ENCODE peak calls at places on chromosomes 12 and 14, in ten cellular contexts. One of them, this sample, is unnamed.

GRCh38 chr12:94460594-94460959 is 910 bp upstream of the CEP83 start:
- DNase-seq in hepatocyte: no peak
- DNase-seq in fibroblast of lung: no peak
- DNase-seq in stomach: no peak
- DNase-seq in GM12878: no peak
- DNase-seq in cardiac fibroblast: no peak
- DNase-seq in suprapubic skin: no peak
- DNase-seq in GM23338: no peak
- DNase-seq in fibroblast of pulmonary artery: no peak
- DNase-seq in IMR-90: no peak
- DNase-seq in this sample: no peak

GRCh38 chr14:98189521-98189920 is 1082.5 kb downstream of the BCL11B start:
- DNase-seq in hepatocyte: no peak
- DNase-seq in fibroblast of lung: no peak
- DNase-seq in stomach: no peak
- DNase-seq in GM12878: no peak
- DNase-seq in cardiac fibroblast: no peak
- DNase-seq in suprapubic skin: no peak
- DNase-seq in GM23338: no peak
- DNase-seq in fibroblast of pulmonary artery: no peak
- DNase-seq in IMR-90: no peak
- DNase-seq in this sample: no peak

GRCh38 chr14:69107407-69108003 is 45.4 kb downstream of the DCAF5 start:
- DNase-seq in hepatocyte: peak
- DNase-seq in fibroblast of lung: peak
- DNase-seq in stomach: peak
- DNase-seq in GM12878: peak
- DNase-seq in cardiac fibroblast: peak
- DNase-seq in suprapubic skin: no peak
- DNase-seq in GM23338: peak
- DNase-seq in fibroblast of pulmonary artery: peak
- DNase-seq in IMR-90: peak
- DNase-seq in this sample: peak

GRCh38 chr12:111451649-111452129 is 46.0 kb downstream of the SH2B3 start:
- DNase-seq in hepatocyte: peak
- DNase-seq in fibroblast of lung: peak
- DNase-seq in stomach: peak
- DNase-seq in GM12878: no peak
- DNase-seq in cardiac fibroblast: peak
- DNase-seq in suprapubic skin: peak
- DNase-seq in GM23338: peak
- DNase-seq in fibroblast of pulmonary artery: peak
- DNase-seq in IMR-90: peak
- DNase-seq in this sample: peak

GRCh38 chr12:25458047-25458552 is 95.0 kb downstream of the LMNTD1 start:
- DNase-seq in hepatocyte: no peak
- DNase-seq in fibroblast of lung: peak
- DNase-seq in stomach: no peak
- DNase-seq in GM12878: no peak
- DNase-seq in cardiac fibroblast: peak
- DNase-seq in suprapubic skin: no peak
- DNase-seq in GM23338: no peak
- DNase-seq in fibroblast of pulmonary artery: peak
- DNase-seq in IMR-90: peak
- DNase-seq in this sample: peak

GRCh38 chr12:28872654-28873268 is 276.3 kb upstream of the FAR2 start:
- DNase-seq in hepatocyte: peak
- DNase-seq in fibroblast of lung: peak
- DNase-seq in stomach: peak
- DNase-seq in GM12878: no peak
- DNase-seq in cardiac fibroblast: peak
- DNase-seq in suprapubic skin: no peak
- DNase-seq in GM23338: peak
- DNase-seq in fibroblast of pulmonary artery: peak
- DNase-seq in IMR-90: peak
- DNase-seq in this sample: peak

GRCh38 chr14:73753887-73754880 is 40.0 kb upstream of the PNMA1 start:
- DNase-seq in hepatocyte: no peak
- DNase-seq in fibroblast of lung: no peak
- DNase-seq in stomach: no peak
- DNase-seq in GM12878: peak
- DNase-seq in cardiac fibroblast: peak
- DNase-seq in suprapubic skin: no peak
- DNase-seq in GM23338: no peak
- DNase-seq in fibroblast of pulmonary artery: no peak
- DNase-seq in IMR-90: no peak
- DNase-seq in this sample: peak

GRCh38 chr12:118391424-118391823 is 15.1 kb downstream of the SUDS3 start:
- DNase-seq in hepatocyte: no peak
- DNase-seq in fibroblast of lung: no peak
- DNase-seq in stomach: no peak
- DNase-seq in GM12878: no peak
- DNase-seq in cardiac fibroblast: no peak
- DNase-seq in suprapubic skin: no peak
- DNase-seq in GM23338: no peak
- DNase-seq in fibroblast of pulmonary artery: no peak
- DNase-seq in IMR-90: no peak
- DNase-seq in this sample: peak

GRCh38 chr12:122847921-122848421 is 12.7 kb downstream of the HIP1R start:
- DNase-seq in hepatocyte: no peak
- DNase-seq in fibroblast of lung: no peak
- DNase-seq in stomach: no peak
- DNase-seq in GM12878: no peak
- DNase-seq in cardiac fibroblast: no peak
- DNase-seq in suprapubic skin: no peak
- DNase-seq in GM23338: no peak
- DNase-seq in fibroblast of pulmonary artery: no peak
- DNase-seq in IMR-90: no peak
- DNase-seq in this sample: no peak

GRCh38 chr12:15932975-15933374 is 21.8 kb downstream of the DERA start:
- DNase-seq in hepatocyte: no peak
- DNase-seq in fibroblast of lung: no peak
- DNase-seq in stomach: no peak
- DNase-seq in GM12878: no peak
- DNase-seq in cardiac fibroblast: no peak
- DNase-seq in suprapubic skin: no peak
- DNase-seq in GM23338: no peak
- DNase-seq in fibroblast of pulmonary artery: no peak
- DNase-seq in IMR-90: no peak
- DNase-seq in this sample: no peak

GRCh38 chr12:49227701-49228100 is 37.2 kb upstream of the TUBA1C start:
- DNase-seq in hepatocyte: no peak
- DNase-seq in fibroblast of lung: no peak
- DNase-seq in stomach: no peak
- DNase-seq in GM12878: no peak
- DNase-seq in cardiac fibroblast: no peak
- DNase-seq in suprapubic skin: no peak
- DNase-seq in GM23338: no peak
- DNase-seq in fibroblast of pulmonary artery: no peak
- DNase-seq in IMR-90: no peak
- DNase-seq in this sample: no peak

GRCh38 chr14:61671086-61671485 is 24.2 kb upstream of the HIF1A start:
- DNase-seq in hepatocyte: no peak
- DNase-seq in fibroblast of lung: no peak
- DNase-seq in stomach: no peak
- DNase-seq in GM12878: no peak
- DNase-seq in cardiac fibroblast: no peak
- DNase-seq in suprapubic skin: no peak
- DNase-seq in GM23338: no peak
- DNase-seq in fibroblast of pulmonary artery: no peak
- DNase-seq in IMR-90: no peak
- DNase-seq in this sample: no peak

GRCh38 chr14:34580381-34580780 is 40.9 kb upstream of the EAPP start:
- DNase-seq in hepatocyte: no peak
- DNase-seq in fibroblast of lung: no peak
- DNase-seq in stomach: peak
- DNase-seq in GM12878: no peak
- DNase-seq in cardiac fibroblast: no peak
- DNase-seq in suprapubic skin: peak
- DNase-seq in GM23338: no peak
- DNase-seq in fibroblast of pulmonary artery: no peak
- DNase-seq in IMR-90: no peak
- DNase-seq in this sample: no peak

DNA sequence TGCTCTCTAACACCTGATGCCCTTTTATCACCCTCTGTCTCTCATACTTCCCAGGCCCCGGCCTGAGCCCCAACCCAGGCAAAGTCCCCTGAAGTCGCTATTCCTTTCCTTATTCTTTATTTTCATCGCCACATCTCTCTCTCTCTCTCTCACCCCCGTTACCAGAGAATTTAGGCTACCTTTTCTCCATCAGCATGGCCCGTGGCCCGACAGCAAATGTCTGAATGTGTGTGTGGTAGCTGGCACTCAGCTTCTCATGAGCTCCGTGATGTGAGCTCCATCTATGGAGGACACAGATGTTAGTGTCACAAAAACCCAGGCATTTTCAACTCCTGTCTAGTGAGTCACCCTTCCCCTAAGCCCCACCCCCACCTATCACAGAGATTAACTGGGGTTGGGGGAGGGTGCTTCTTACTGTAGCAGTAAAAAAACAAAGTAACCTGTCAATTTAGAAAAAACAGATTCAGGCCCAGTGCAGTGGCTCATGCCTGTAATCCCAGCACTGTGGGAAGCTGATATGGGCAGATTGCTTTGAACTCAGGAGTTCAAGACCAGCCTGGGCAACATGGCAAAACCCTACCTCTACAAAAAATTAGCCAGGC is 53.8 kb downstream of the VCPKMT start:
- DNase-seq in hepatocyte: peak
- DNase-seq in fibroblast of lung: peak
- DNase-seq in stomach: peak
- DNase-seq in GM12878: peak
- DNase-seq in cardiac fibroblast: peak
- DNase-seq in suprapubic skin: no peak
- DNase-seq in GM23338: peak
- DNase-seq in fibroblast of pulmonary artery: peak
- DNase-seq in IMR-90: peak
- DNase-seq in this sample: peak
- H3K4me3 ChIP-seq in hepatocyte: no peak
- H3K4me3 ChIP-seq in fibroblast of lung: no peak
- H3K4me3 ChIP-seq in stomach: no peak
- H3K4me3 ChIP-seq in GM12878: peak
- H3K4me3 ChIP-seq in cardiac fibroblast: no peak
- H3K4me3 ChIP-seq in suprapubic skin: no peak
- H3K4me3 ChIP-seq in GM23338: no peak
- H3K4me3 ChIP-seq in fibroblast of pulmonary artery: no peak
- H3K4me3 ChIP-seq in IMR-90: no peak
- H3K4me3 ChIP-seq in this sample: no peak

DNA sequence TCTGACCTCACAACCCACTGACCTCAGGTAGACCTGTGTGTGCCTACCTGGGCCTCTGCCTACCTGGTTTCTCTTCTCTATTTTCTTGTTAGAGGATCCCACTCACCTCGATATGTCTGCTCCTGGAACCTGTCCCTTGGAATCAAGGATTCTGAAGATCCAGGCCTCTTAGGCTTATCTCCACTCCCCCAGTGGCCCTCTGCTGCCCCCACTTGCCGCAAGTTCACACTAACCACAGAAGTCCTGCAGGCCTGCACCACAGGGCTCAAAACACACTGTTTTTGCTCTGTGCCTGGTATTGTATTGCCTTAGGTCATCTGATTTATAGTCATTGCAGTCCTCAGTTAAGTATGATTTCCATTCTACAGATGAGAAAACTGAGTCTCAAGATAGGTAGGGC is 15.3 kb upstream of the NRXN3 start:
- DNase-seq in hepatocyte: no peak
- DNase-seq in fibroblast of lung: peak
- DNase-seq in stomach: no peak
- DNase-seq in GM12878: no peak
- DNase-seq in cardiac fibroblast: no peak
- DNase-seq in suprapubic skin: no peak
- DNase-seq in GM23338: peak
- DNase-seq in fibroblast of pulmonary artery: no peak
- DNase-seq in IMR-90: no peak
- DNase-seq in this sample: no peak
- TF ChIP-seq CTCF in hepatocyte: no peak
- TF ChIP-seq CTCF in fibroblast of lung: no peak
- TF ChIP-seq CTCF in stomach: no peak
- TF ChIP-seq CTCF in GM12878: no peak
- TF ChIP-seq CTCF in cardiac fibroblast: no peak
- TF ChIP-seq CTCF in suprapubic skin: no peak
- TF ChIP-seq CTCF in GM23338: peak
- TF ChIP-seq CTCF in fibroblast of pulmonary artery: no peak
- TF ChIP-seq CTCF in IMR-90: no peak
- TF ChIP-seq CTCF in this sample: no peak

GRCh38 chr14:24117179-24117578 is 2.4 kb upstream of the NRL start:
- DNase-seq in hepatocyte: no peak
- DNase-seq in fibroblast of lung: no peak
- DNase-seq in stomach: no peak
- DNase-seq in GM12878: no peak
- DNase-seq in cardiac fibroblast: no peak
- DNase-seq in suprapubic skin: no peak
- DNase-seq in GM23338: no peak
- DNase-seq in fibroblast of pulmonary artery: no peak
- DNase-seq in IMR-90: no peak
- DNase-seq in this sample: no peak

GRCh38 chr14:24113801-24114535 is 609 bp upstream of the DCAF11 start:
- DNase-seq in hepatocyte: peak
- DNase-seq in fibroblast of lung: peak
- DNase-seq in stomach: peak
- DNase-seq in GM12878: peak
- DNase-seq in cardiac fibroblast: peak
- DNase-seq in suprapubic skin: peak
- DNase-seq in GM23338: peak
- DNase-seq in fibroblast of pulmonary artery: peak
- DNase-seq in IMR-90: peak
- DNase-seq in this sample: peak

GRCh38 chr14:24114536-24115450 is at the start of the genes DCAF11 and NRL:
- DNase-seq in hepatocyte: peak
- DNase-seq in fibroblast of lung: peak
- DNase-seq in stomach: peak
- DNase-seq in GM12878: peak
- DNase-seq in cardiac fibroblast: peak
- DNase-seq in suprapubic skin: peak
- DNase-seq in GM23338: peak
- DNase-seq in fibroblast of pulmonary artery: peak
- DNase-seq in IMR-90: peak
- DNase-seq in this sample: peak

GRCh38 chr14:24115451-24116110 is 832 bp upstream of the NRL start:
- DNase-seq in hepatocyte: no peak
- DNase-seq in fibroblast of lung: no peak
- DNase-seq in stomach: no peak
- DNase-seq in GM12878: no peak
- DNase-seq in cardiac fibroblast: no peak
- DNase-seq in suprapubic skin: no peak
- DNase-seq in GM23338: no peak
- DNase-seq in fibroblast of pulmonary artery: no peak
- DNase-seq in IMR-90: no peak
- DNase-seq in this sample: no peak

GRCh38 chr14:24116111-24116809 is 1.5 kb upstream of the NRL start:
- DNase-seq in hepatocyte: no peak
- DNase-seq in fibroblast of lung: no peak
- DNase-seq in stomach: no peak
- DNase-seq in GM12878: no peak
- DNase-seq in cardiac fibroblast: no peak
- DNase-seq in suprapubic skin: no peak
- DNase-seq in GM23338: no peak
- DNase-seq in fibroblast of pulmonary artery: no peak
- DNase-seq in IMR-90: no peak
- DNase-seq in this sample: no peak
- H3K4me3 ChIP-seq in hepatocyte: peak
- H3K4me3 ChIP-seq in fibroblast of lung: peak
- H3K4me3 ChIP-seq in stomach: peak
- H3K4me3 ChIP-seq in GM12878: peak
- H3K4me3 ChIP-seq in cardiac fibroblast: no peak
- H3K4me3 ChIP-seq in suprapubic skin: peak
- H3K4me3 ChIP-seq in GM23338: peak
- H3K4me3 ChIP-seq in fibroblast of pulmonary artery: peak
- H3K4me3 ChIP-seq in IMR-90: no peak
- H3K4me3 ChIP-seq in this sample: no peak

GRCh38 chr14:59004012-59004411 is 184.5 kb upstream of the DAAM1 start:
- DNase-seq in hepatocyte: no peak
- DNase-seq in fibroblast of lung: no peak
- DNase-seq in stomach: no peak
- DNase-seq in GM12878: no peak
- DNase-seq in cardiac fibroblast: peak
- DNase-seq in suprapubic skin: no peak
- DNase-seq in GM23338: no peak
- DNase-seq in fibroblast of pulmonary artery: peak
- DNase-seq in IMR-90: peak
- DNase-seq in this sample: peak
- TF ChIP-seq CTCF in hepatocyte: peak
- TF ChIP-seq CTCF in fibroblast of lung: peak
- TF ChIP-seq CTCF in stomach: no peak
- TF ChIP-seq CTCF in GM12878: no peak
- TF ChIP-seq CTCF in cardiac fibroblast: peak
- TF ChIP-seq CTCF in suprapubic skin: no peak
- TF ChIP-seq CTCF in GM23338: no peak
- TF ChIP-seq CTCF in fibroblast of pulmonary artery: peak
- TF ChIP-seq CTCF in IMR-90: peak
- TF ChIP-seq CTCF in this sample: peak